ENCODE peak calls at places on chromosomes 11 and 22, in six cellular contexts. P is IMR-90, C is A549, E is K562, Q is HepG2, Y is GM12878. V is an unnamed sample.

GRCh38 chr11:88355887-88356286 is 18.4 kb upstream of the CTSC start:
- DNase-seq in E (no peak), Q (no peak), Y (no peak), P (no peak), C (no peak), V (no peak)

GRCh38 chr11:107496011-107496410 is 38.4 kb upstream of the CWF19L2 start:
- DNase-seq in P (peak), Q (peak), Y (no peak), C (no peak), E (no peak), V (no peak)

GRCh38 chr22:35728639-35729308 is 11.1 kb downstream of the APOL5 start:
- DNase-seq in E (no peak), P (no peak), C (no peak), Y (no peak), Q (no peak), V (no peak)

GRCh38 chr11:12802418-12803085 is 128.3 kb downstream of the TEAD1 start:
- DNase-seq in Q (peak), C (peak), E (peak), P (peak), Y (no peak), V (no peak)

GRCh38 chr11:134639586-134640330 is 227.7 kb upstream of the B3GAT1 start:
- DNase-seq in Q (no peak), Y (no peak), E (no peak), P (no peak), C (no peak), V (no peak)

GRCh38 chr11:118106789-118107335 is 20.1 kb upstream of the SMIM35 start:
- DNase-seq in P (no peak), C (peak), E (no peak), Y (no peak), Q (no peak), V (no peak)

GRCh38 chr22:18994780-18995711 is 59.0 kb upstream of the PRODH start:
- DNase-seq in P (no peak), E (peak), Y (no peak), Q (peak), C (peak), V (no peak)

GRCh38 chr11:11179239-11179638 is 173.8 kb downstream of the CSNK2A3 start:
- DNase-seq in C (peak), Y (no peak), E (no peak), P (peak), Q (no peak), V (no peak)

GRCh38 chr22:43570531-43571144 is 158.8 kb downstream of the MPPED1 start:
- DNase-seq in Q (no peak), P (no peak), Y (no peak), E (no peak), C (no peak), V (no peak)

GRCh38 chr11:1151366-1152315 is 6.1 kb upstream of the MUC5AC start:
- DNase-seq in Q (no peak), P (no peak), C (peak), Y (no peak), E (no peak), V (no peak)

GRCh38 chr11:31636983-31637382 is 127.4 kb downstream of the ELP4 start:
- DNase-seq in E (no peak), P (no peak), Q (no peak), Y (no peak), C (no peak), V (no peak)

GRCh38 chr11:31987118-31988005 is 103.5 kb upstream of the RCN1 start:
- DNase-seq in E (no peak), Q (no peak), P (no peak), Y (no peak), C (no peak), V (no peak)

GRCh38 chr11:118625976-118626375 is 18.6 kb downstream of the PHLDB1 start:
- DNase-seq in E (peak), P (no peak), Q (no peak), Y (no peak), C (no peak), V (no peak)

GRCh38 chr11:26703792-26704191 is 18.1 kb downstream of the SLC5A12 start:
- DNase-seq in E (no peak), P (no peak), Q (no peak), C (no peak), Y (no peak), V (no peak)

GRCh38 chr22:46979506-46979905 is 217.1 kb downstream of the TBC1D22A start:
- DNase-seq in P (no peak), Q (no peak), E (no peak), Y (no peak), C (no peak), V (no peak)

GRCh38 chr22:27609411-27610029 is 192.0 kb downstream of the MN1 start:
- DNase-seq in P (no peak), E (no peak), Q (no peak), Y (no peak), C (no peak), V (no peak)

GRCh38 chr11:121595717-121596156 is 143.0 kb upstream of the SORL1-AS1 start:
- DNase-seq in C (peak), Q (no peak), P (peak), Y (no peak), E (no peak), V (no peak)

GRCh38 chr11:116465056-116465455 is 307.7 kb downstream of the BUD13 start:
- DNase-seq in E (no peak), Q (no peak), P (no peak), C (no peak), Y (no peak), V (no peak)

GRCh38 chr11:6320411-6321207 is at the start of gene CAVIN3:
- DNase-seq in C (peak), Q (no peak), E (no peak), Y (peak), P (peak), V (no peak)

GRCh38 chr22:36612458-36612857 is 83.5 kb upstream of the EIF3D start:
- DNase-seq in C (no peak), Y (no peak), E (no peak), P (peak), Q (no peak), V (no peak)

GRCh38 chr22:29096736-29097669 is 24.2 kb downstream of the KREMEN1 start:
- DNase-seq in Y (no peak), C (no peak), Q (peak), E (peak), P (peak), V (no peak)

GRCh38 chr11:100776212-100776896 is 89.3 kb downstream of the ARHGAP42 start:
- DNase-seq in P (peak), Y (no peak), Q (peak), E (no peak), C (peak), V (no peak)

GRCh38 chr11:12918667-12919066 is 90.4 kb upstream of the RASSF10 start:
- DNase-seq in E (no peak), C (no peak), Q (no peak), Y (no peak), P (no peak), V (no peak)

GRCh38 chr11:2379471-2380174 is 2.5 kb downstream of the CD81 start:
- DNase-seq in C (no peak), E (no peak), Y (no peak), P (no peak), Q (no peak), V (no peak)

GRCh38 chr11:2702771-2703486 is 3.1 kb upstream of the KCNQ1OT1 start:
- DNase-seq in E (no peak), Q (no peak), P (no peak), Y (no peak), C (no peak), V (no peak)

GRCh38 chr11:85589373-85589772 is 37.8 kb downstream of the DLG2 start:
- DNase-seq in C (no peak), Q (no peak), P (no peak), Y (no peak), E (no peak), V (no peak)

GRCh38 chr22:29313126-29314071 is 2.1 kb downstream of the RASL10A start:
- DNase-seq in C (peak), P (no peak), Y (no peak), E (peak), Q (no peak), V (no peak)

GRCh38 chr11:112797653-112798293 is 163.4 kb upstream of the NCAM1 start:
- DNase-seq in C (peak), P (no peak), Q (peak), E (peak), Y (no peak), V (peak)

GRCh38 chr11:129458278-129458677 is 82.6 kb downstream of the BARX2 start:
- DNase-seq in E (no peak), P (no peak), Y (no peak), Q (no peak), C (no peak), V (no peak)

GRCh38 chr11:123448798-123449197 is 18.7 kb downstream of the GRAMD1B start:
- DNase-seq in P (no peak), E (no peak), Q (no peak), C (no peak), Y (no peak), V (no peak)

GRCh38 chr22:31139866-31140716 is at the start of gene PLA2G3:
- DNase-seq in Y (no peak), P (peak), E (peak), C (no peak), Q (peak), V (no peak)

GRCh38 chr22:23110190-23110921 is 31.4 kb downstream of the RSPH14 start:
- DNase-seq in E (peak), C (no peak), Y (no peak), Q (no peak), P (no peak), V (no peak)

GRCh38 chr11:46675288-46675851 is 25.0 kb downstream of the ARHGAP1 start:
- DNase-seq in E (no peak), P (peak), C (peak), Q (peak), Y (no peak), V (no peak)

GRCh38 chr11:44108260-44108659 is 12.8 kb downstream of the EXT2 start:
- DNase-seq in Q (no peak), P (no peak), Y (no peak), C (no peak), E (no peak), V (no peak)

GRCh38 chr22:36238348-36239149 is 778 bp downstream of the APOL2 start:
- DNase-seq in Q (no peak), C (no peak), Y (no peak), P (no peak), E (peak), V (no peak)

GRCh38 chr11:8282621-8283509 is 19.2 kb upstream of the LMO1 start:
- DNase-seq in C (no peak), Q (no peak), P (no peak), Y (no peak), E (no peak), V (no peak)
- TF ChIP-seq BHLHE40 in C (no peak), Q (no peak), P (no peak), Y (no peak), E (no peak), V (no peak)

DNA sequence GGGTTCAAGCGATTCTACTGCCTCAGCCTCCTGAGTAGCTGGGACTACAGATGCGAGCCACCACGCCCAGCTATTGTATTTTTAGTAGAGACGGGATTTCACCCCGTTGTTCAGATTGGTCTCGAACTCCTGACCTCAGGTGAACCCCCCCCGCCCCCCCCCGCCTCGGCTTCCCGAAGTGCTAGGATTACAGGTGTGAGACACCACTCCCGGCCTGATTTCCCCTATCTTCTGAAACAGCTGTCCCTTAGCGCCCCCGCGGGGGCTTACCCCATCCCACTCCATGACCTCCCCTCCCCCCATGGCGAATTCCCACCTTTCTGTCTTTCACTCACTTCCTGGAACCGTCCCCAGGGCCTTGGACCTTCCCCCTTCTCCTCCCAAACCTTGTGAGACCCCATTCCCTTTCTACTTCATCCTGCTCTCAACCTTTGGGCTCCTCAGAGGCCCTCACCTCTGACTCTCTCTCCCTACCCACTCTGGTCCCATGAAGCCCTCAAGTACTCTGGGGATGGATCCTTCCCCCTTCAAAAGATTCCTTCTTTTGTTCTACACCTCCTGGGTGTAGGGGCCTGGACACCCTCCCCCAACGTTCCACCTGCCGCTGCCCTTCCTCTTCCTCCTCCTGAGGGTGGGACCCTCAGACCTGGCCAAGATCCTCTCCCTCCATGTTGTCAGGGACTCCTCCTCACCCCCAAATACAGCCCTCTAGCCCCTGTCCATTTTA is 936 bp downstream of the PRDX5 start:
- DNase-seq in P (no peak), Q (no peak), C (no peak), E (peak), Y (no peak), V (no peak)
- TF ChIP-seq BHLHE40 in P (no peak), Q (no peak), C (no peak), E (no peak), Y (no peak), V (no peak)

DNA sequence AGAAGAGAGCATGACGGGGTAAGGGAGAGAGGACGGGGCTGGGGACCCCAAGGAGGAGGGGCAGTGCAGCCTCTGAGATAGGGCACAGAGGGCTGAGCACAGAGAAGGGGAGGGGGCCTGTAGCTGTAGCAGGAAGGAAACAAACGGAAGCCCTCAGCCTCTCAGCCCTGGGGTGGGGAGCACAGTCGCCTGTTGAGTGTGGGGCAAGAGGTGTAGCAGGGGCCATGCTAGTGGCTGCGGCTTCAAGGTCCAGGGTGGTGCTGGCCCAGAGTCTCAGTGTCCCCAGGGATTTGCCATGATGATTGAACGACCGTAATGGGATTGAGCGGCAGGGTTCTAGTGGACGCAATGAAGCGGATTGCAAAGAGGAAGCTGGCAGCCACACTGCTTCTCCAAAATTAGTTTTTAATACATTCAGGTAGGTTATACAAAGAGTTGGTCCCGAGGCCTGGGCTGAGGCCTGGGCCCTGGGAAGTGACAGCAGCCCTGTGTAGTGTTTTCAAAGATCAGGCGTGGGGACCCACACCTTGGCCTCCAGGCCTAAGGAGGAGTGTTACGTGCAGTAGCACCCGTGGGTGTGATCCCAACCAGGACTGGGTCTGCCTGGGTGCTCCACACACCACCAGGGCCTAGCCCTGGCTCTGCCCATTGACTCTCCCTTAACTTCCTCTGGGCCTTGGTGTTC is 13.3 kb downstream of the LRRC32 start:
- DNase-seq in Y (no peak), E (no peak), P (no peak), Q (no peak), C (no peak), V (no peak)
- TF ChIP-seq BHLHE40 in Y (no peak), E (no peak), P (no peak), Q (no peak), C (no peak), V (no peak)

DNA sequence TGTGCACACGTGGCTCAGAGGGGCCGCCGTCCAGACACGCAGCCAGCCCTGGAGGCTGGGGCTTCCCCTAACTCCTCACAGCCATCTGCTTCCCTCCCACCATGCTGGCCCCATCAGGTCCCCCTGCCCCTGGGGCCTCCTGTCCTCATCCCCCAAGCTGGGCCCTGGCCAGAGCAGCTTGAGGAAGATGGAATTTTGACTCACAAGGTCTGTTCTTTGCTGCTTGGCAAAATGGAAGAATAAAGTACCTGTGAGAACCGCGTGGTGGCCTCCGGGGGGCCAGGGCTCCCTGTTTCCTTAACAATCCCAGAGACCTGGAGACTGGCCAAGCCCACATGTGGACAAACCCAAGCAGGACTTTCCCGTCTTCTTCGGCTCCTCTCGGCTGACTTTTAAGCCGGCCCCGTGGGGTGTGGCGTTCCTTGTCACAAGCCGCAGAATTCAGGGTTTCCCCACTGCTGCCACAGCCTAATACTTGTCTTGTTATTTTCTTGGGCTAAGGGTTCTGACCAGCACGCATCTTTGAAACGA is 872.8 kb downstream of the BRD1 start:
- DNase-seq in Q (no peak), Y (no peak), E (peak), C (no peak), P (no peak), V (no peak)
- TF ChIP-seq BHLHE40 in Q (no peak), Y (no peak), E (no peak), C (no peak), P (no peak), V (no peak)

GRCh38 chr11:67675058-67675747 is 780 bp upstream of the ALDH3B2 start:
- DNase-seq in E (no peak), C (no peak), Q (no peak), Y (no peak), P (no peak), V (no peak)

GRCh38 chr11:67674442-67674871 is at the start of gene ALDH3B2:
- DNase-seq in E (no peak), Y (no peak), Q (no peak), P (no peak), C (no peak), V (no peak)

GRCh38 chr11:67671211-67671520 is 3.3 kb downstream of the ALDH3B2 start:
- DNase-seq in C (no peak), P (no peak), Q (no peak), Y (no peak), E (no peak), V (no peak)

GRCh38 chr11:67673902-67674301 is 521 bp downstream of the ALDH3B2 start:
- DNase-seq in P (no peak), Q (no peak), Y (no peak), C (no peak), E (no peak), V (no peak)

DNA sequence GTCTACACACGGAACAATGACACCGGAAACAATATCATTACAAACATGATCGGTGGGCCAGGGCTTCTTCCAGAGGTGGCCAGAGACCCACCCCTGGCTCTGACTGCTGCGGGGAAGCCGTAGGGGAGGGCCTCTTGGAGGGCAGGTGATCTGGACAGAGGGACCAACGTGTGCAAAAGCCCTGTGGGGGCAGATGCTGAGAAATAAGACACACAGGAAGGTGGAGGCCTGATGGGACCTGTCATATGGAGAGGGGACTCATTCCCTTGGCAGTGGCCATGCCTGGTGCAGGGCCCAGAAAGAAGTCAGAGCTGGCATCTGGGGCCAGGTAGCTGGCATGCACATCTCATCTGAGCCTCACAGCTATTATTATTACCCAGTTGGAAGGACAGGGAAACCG is 1.1 kb downstream of the ALDH3B2 start:
- DNase-seq in E (no peak), Y (no peak), P (no peak), C (no peak), Q (no peak), V (no peak)
- TF ChIP-seq BHLHE40 in E (no peak), Y (no peak), P (no peak), C (no peak), Q (no peak), V (no peak)

DNA sequence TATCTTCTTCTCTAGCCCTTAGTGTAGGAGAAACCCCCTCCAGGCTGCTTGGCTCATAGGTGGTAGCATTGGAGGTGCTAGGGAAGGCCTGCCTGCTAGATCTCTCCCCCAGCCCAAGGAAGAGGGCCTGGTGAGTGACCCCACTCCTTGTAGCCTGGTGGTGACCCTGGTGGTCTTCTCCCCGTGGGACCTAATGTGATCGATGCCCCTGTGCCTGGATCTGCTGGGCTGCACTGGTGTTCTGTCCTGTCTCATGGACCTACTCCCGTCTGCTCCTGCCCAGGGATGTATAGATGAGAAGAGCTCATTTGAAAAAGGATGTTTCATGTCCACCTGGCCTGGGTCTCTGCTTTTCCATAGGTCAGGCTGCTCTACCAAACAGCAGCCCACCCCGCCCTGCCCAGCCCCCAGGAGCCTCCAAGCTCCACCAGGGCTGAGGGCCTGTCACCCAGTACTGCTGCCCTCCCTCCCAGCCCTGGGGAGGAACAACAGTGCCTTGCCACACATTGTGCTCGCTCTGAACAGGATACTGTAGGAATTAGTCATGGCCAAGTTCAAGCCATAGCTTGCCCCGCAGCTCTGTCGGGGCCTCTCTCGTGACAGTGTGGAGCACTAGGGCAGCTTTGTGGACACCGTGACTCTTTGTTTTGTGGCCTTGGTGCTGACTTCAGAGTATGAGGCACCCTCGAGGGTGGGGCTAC is 19.7 kb downstream of the SLC37A2 start:
- DNase-seq in Y (no peak), P (peak), Q (peak), E (no peak), C (no peak), V (no peak)
- TF ChIP-seq BHLHE40 in Y (no peak), P (peak), Q (no peak), E (no peak), C (no peak), V (no peak)